ENCODE peak calls at places on chromosome 13, in five cellular contexts. C is cardiac fibroblast; M is stimulated activated CD4-positive, alpha-beta T cell treated with anti-CD3 and anti-CD28 coated beads, Interleukin-15, amount 100 ng/mL, for 1 hour; P is ELR; E is HFFc6. I is an unnamed sample.

GRCh38 chr13:93942016-93942415 is 537.5 kb downstream of the DCT start:
- DNase-seq in C (peak; percentile 10), M (no peak), P (no peak), E (no peak), I (peak; percentile 4)

GRCh38 chr13:43271152-43271551 is 247.8 kb downstream of the DNAJC15 start:
- DNase-seq in C (no peak), M (no peak), P (no peak), E (no peak), I (no peak)

GRCh38 chr13:51659276-51660127 is 75.2 kb downstream of the WDFY2 start:
- DNase-seq in C (peak; percentile 54), M (no peak), P (no peak), E (no peak), I (no peak)

GRCh38 chr13:93233997-93234416 is 7.4 kb downstream of the GPC6 start:
- DNase-seq in C (no peak), M (no peak), P (no peak), E (no peak), I (no peak)

GRCh38 chr13:113852536-113853517 is 11.0 kb downstream of the GAS6 start:
- DNase-seq in C (no peak), M (no peak), P (no peak), E (no peak), I (no peak)

GRCh38 chr13:26376430-26376829 is 122.5 kb downstream of the CDK8 start:
- DNase-seq in C (no peak), M (no peak), P (no peak), E (no peak), I (no peak)

GRCh38 chr13:112869202-112870061 is 99.6 kb upstream of the MCF2L start:
- DNase-seq in C (no peak), M (no peak), P (no peak), E (no peak), I (no peak)

GRCh38 chr13:28347456-28348371 is 147.2 kb downstream of the FLT1 start:
- DNase-seq in C (peak; percentile 36), M (no peak), P (peak; percentile 72), E (peak; percentile 41), I (peak; percentile 51)

GRCh38 chr13:28324181-28324789 is 170.6 kb downstream of the FLT1 start:
- DNase-seq in C (peak; percentile 82), M (no peak), P (peak; percentile 85), E (peak; percentile 74), I (peak; percentile 81)

GRCh38 chr13:114099918-114100445 is 32.4 kb downstream of the RASA3 start:
- DNase-seq in C (peak; percentile 65), M (no peak), P (peak; percentile 71), E (no peak), I (peak; percentile 40)

GRCh38 chr13:113620036-113620435 is 35.5 kb downstream of the TFDP1 start:
- DNase-seq in C (no peak), M (no peak), P (no peak), E (no peak), I (no peak)

GRCh38 chr13:111626371-111627305 is 306.2 kb downstream of the TEX29 start:
- DNase-seq in C (no peak), M (no peak), P (no peak), E (no peak), I (no peak)

GRCh38 chr13:59094149-59094548 is 1069.6 kb downstream of the DIAPH3 start:
- DNase-seq in C (no peak), M (no peak), P (peak; percentile 9), E (no peak), I (no peak)

GRCh38 chr13:93963266-93964131 is 516.0 kb downstream of the DCT start:
- DNase-seq in C (peak; percentile 77), M (no peak), P (peak; percentile 52), E (peak; percentile 12), I (peak; percentile 62)

GRCh38 chr13:76697277-76697676 is 188.9 kb downstream of the KCTD12 start:
- DNase-seq in C (no peak), M (no peak), P (no peak), E (no peak), I (no peak)

GRCh38 chr13:21000647-21001046 is 60.7 kb downstream of the LATS2 start:
- DNase-seq in C (no peak), M (no peak), P (no peak), E (no peak), I (no peak)

I was measured in EL.